ENCODE peak calls at places on chromosomes 13 and 19, in six cellular contexts. Q, F, J, T, E and R are unnamed samples.

GRCh38 chr19:18541258-18541991 is 1.9 kb downstream of the FKBP8 start:
- DNase-seq in Q (no peak), F (peak; percentile 46), J (no peak), T (peak; percentile 76), E (no peak), R (no peak)

GRCh38 chr13:73656863-73657262 is 477.3 kb downstream of the KLF12 start:
- DNase-seq in Q (no peak), F (no peak), J (no peak), T (no peak), E (no peak), R (no peak)

GRCh38 chr13:50441141-50441540 is 402.4 kb downstream of the DLEU7 start:
- DNase-seq in Q (no peak), F (no peak), J (no peak), T (no peak), E (no peak), R (no peak)

GRCh38 chr19:35042056-35042730 is 672 bp downstream of the HPN start:
- DNase-seq in Q (no peak), F (no peak), J (no peak), T (peak; percentile 61), E (no peak), R (no peak)

GRCh38 chr13:67119481-67119883 is 110.7 kb downstream of the PCDH9 start:
- DNase-seq in Q (no peak), F (no peak), J (no peak), T (no peak), E (peak; percentile 87), R (no peak)

GRCh38 chr19:4015705-4016402 is 8.3 kb downstream of the PIAS4 start:
- DNase-seq in Q (no peak), F (peak; percentile 84), J (no peak), T (peak; percentile 74), E (no peak), R (no peak)

GRCh38 chr13:45696610-45697226 is 5.4 kb upstream of the CBY2 start:
- DNase-seq in Q (no peak), F (no peak), J (no peak), T (no peak), E (no peak), R (no peak)

GRCh38 chr13:40109324-40109958 is 454.0 kb downstream of the COG6 start:
- DNase-seq in Q (no peak), F (no peak), J (no peak), T (no peak), E (peak; percentile 96), R (no peak)

GRCh38 chr19:55549500-55550320 is 4.4 kb upstream of the SBK3 start:
- DNase-seq in Q (no peak), F (no peak), J (no peak), T (peak; percentile 81), E (peak; percentile 90), R (no peak)

GRCh38 chr19:41892173-41892902 is 9.4 kb downstream of the ARHGEF1 start:
- DNase-seq in Q (no peak), F (no peak), J (no peak), T (peak; percentile 78), E (no peak), R (no peak)

GRCh38 chr19:610801-611505 is 21.3 kb downstream of the HCN2 start:
- DNase-seq in Q (no peak), F (peak; percentile 88), J (no peak), T (peak; percentile 84), E (peak; percentile 69), R (no peak)

GRCh38 chr13:45055198-45055901 is 65.0 kb upstream of the GTF2F2 start:
- DNase-seq in Q (no peak), F (no peak), J (no peak), T (no peak), E (peak; percentile 77), R (no peak)

GRCh38 chr13:76438050-76438449 is 448.2 kb downstream of the KCTD12 start:
- DNase-seq in Q (no peak), F (no peak), J (no peak), T (no peak), E (peak; percentile 69), R (no peak)

GRCh38 chr19:45137179-45137761 is 23.5 kb downstream of the NKPD1 start:
- DNase-seq in Q (no peak), F (no peak), J (no peak), T (peak; percentile 39), E (no peak), R (no peak)

GRCh38 chr19:1213391-1214286 is 8.1 kb downstream of the STK11 start:
- DNase-seq in Q (no peak), F (peak; percentile 81), J (peak; percentile 91), T (peak; percentile 91), E (peak; percentile 31), R (peak; percentile 90)

GRCh38 chr13:99516153-99516929 is 15.1 kb downstream of the TM9SF2 start:
- DNase-seq in Q (no peak), F (no peak), J (no peak), T (no peak), E (no peak), R (no peak)

GRCh38 chr13:48446454-48446853 is 33.5 kb upstream of the LPAR6 start:
- DNase-seq in Q (no peak), F (no peak), J (no peak), T (no peak), E (peak; percentile 80), R (no peak)

GRCh38 chr13:27830010-27830409 is 37.7 kb downstream of the GSX1 start:
- DNase-seq in Q (no peak), F (no peak), J (no peak), T (peak; percentile 93), E (peak; percentile 20), R (no peak)

GRCh38 chr19:29519931-29520330 is 5.9 kb upstream of the VSTM2B start:
- DNase-seq in Q (no peak), F (no peak), J (no peak), T (no peak), E (no peak), R (no peak)

GRCh38 chr19:30784850-30785459 is 412.8 kb downstream of the ZNF536 start:
- DNase-seq in Q (no peak), F (peak; percentile 51), J (no peak), T (no peak), E (peak; percentile 45), R (no peak)

GRCh38 chr13:50779443-50780200 is 63.9 kb downstream of the DLEU7 start:
- DNase-seq in Q (no peak), F (no peak), J (no peak), T (no peak), E (no peak), R (no peak)

GRCh38 chr19:44668985-44669764 is 2.1 kb upstream of the CEACAM19 start:
- DNase-seq in Q (no peak), F (no peak), J (no peak), T (no peak), E (no peak), R (no peak)

GRCh38 chr13:74070065-74070464 is 64.1 kb downstream of the KLF12 start:
- DNase-seq in Q (no peak), F (no peak), J (no peak), T (no peak), E (no peak), R (no peak)

GRCh38 chr19:58368561-58369360 is 6.2 kb upstream of the ZNF497 start:
- DNase-seq in Q (no peak), F (no peak), J (no peak), T (peak; percentile 82), E (no peak), R (no peak)

GRCh38 chr13:40228486-40228885 is 438.0 kb downstream of the FOXO1 start:
- DNase-seq in Q (no peak), F (no peak), J (no peak), T (no peak), E (peak; percentile 83), R (no peak)

GRCh38 chr13:20465218-20465879 is 60.3 kb downstream of the CRYL1 start:
- DNase-seq in Q (no peak), F (peak; percentile 75), J (no peak), T (no peak), E (peak; percentile 38), R (peak; percentile 22)

GRCh38 chr13:99741979-99742378 is 229.6 kb downstream of the ZIC5 start:
- DNase-seq in Q (no peak), F (no peak), J (no peak), T (no peak), E (no peak), R (no peak)

GRCh38 chr19:8539621-8540149 is 25.7 kb upstream of the ZNF414 start:
- DNase-seq in Q (no peak), F (no peak), J (no peak), T (no peak), E (no peak), R (no peak)

GRCh38 chr19:8545743-8546142 is 31.5 kb downstream of the MYO1F start:
- DNase-seq in Q (no peak), F (no peak), J (no peak), T (no peak), E (no peak), R (no peak)

GRCh38 chr19:8550070-8550469 is 27.2 kb downstream of the MYO1F start:
- DNase-seq in Q (no peak), F (no peak), J (no peak), T (peak; percentile 72), E (no peak), R (no peak)

DNA sequence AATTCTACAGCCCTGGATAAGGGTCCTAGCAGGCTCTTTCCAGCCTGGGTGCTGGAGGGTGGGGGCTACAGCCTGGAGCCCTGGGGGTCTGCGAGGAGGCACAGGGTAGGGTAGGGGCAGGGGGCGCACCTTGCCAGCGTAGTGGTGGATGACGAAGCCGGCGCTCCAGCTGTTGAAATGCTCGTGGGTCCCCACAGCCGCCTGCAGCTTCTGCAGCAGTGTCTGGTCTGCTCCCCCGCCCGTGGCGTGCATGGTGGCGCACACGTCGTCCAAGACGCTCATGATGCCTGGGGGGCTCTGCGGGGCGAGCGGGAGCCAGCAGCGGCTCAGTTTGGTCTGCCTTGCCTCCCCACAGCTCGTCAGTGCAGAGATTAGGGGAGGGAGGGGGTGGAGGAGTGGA is 30.2 kb upstream of the ZNF414 start:
- DNase-seq in Q (no peak), F (no peak), J (no peak), T (no peak), E (no peak), R (no peak)
- H3K4me3 ChIP-seq in Q (no peak overlapping the region), F (no peak overlapping the region), J (no peak overlapping the region), T (no peak overlapping the region), E (no peak overlapping the region), R (no peak overlapping the region)

DNA sequence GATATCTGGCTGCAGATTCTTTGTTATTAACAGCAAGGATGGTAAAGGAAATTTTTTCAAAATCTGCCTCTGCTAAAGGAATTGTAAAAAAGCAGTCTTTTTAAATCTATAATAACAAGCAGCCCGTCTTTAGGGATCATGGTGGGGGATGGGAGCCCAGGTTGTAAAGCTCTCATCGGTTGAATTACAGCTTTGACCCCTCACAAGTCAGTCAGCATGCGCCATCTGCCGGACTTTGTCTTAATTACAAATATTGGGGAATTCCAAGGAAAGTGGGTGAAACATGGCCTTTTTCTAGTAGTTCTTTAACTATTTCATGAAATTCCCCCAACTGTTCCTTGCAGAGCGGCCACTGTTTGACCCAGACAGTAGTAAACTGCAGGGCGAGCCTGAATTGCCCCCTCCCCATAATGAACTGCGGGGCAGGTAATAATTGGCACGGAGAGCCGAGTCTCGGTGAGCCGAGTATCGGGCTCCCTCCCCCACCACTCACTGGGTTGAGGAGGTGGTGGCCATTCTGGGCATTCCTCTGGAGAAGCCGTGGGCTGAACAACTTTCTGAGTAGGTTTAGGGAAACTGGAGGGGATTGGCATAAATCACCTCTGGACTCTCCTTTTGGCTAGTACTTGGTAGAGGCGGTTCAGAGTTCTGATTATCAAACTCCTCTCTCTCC is 11.6 kb downstream of the ZNF578 start:
- DNase-seq in Q (no peak), F (no peak), J (no peak), T (no peak), E (no peak), R (no peak)
- TF ChIP-seq CTCF in Q (no peak), F (no peak), J (no peak), T (no peak), E (no peak), R (peak; percentile 38)

GRCh38 chr19:37691881-37692504 is 27.6 kb downstream of the ZNF607 start:
- DNase-seq in Q (peak; percentile 31), F (peak; percentile 85), J (peak; percentile 86), T (peak; percentile 93), E (peak; percentile 95), R (peak; percentile 38)
- H3K4me3 ChIP-seq in Q (peak overlapping the region; percentile 70), F (peak overlapping the region; percentile 43), J (peak overlapping the region; percentile 69), T (peak overlapping the region; percentile 59), E (peak overlapping the region; percentile 94), R (peak overlapping the region; percentile 68)

GRCh38 chr19:9914315-9915207 is 21.8 kb downstream of the OLFM2 start:
- DNase-seq in Q (no peak), F (peak; percentile 81), J (peak; percentile 72), T (peak; percentile 94), E (peak; percentile 65), R (no peak)
- TF ChIP-seq CTCF in Q (peak; percentile 68), F (peak; percentile 64), J (no peak), T (peak; percentile 36), E (peak; percentile 23), R (peak; percentile 92)